ENCODE peak calls at places on chromosomes 13 and 19, in four cellular contexts. P, Z, S and U are unnamed samples.

GRCh38 chr13:29849071-29849541 is 1.3 kb downstream of the UBL3 start:
- DNase-seq in P (peak; percentile 21), Z (peak; percentile 77), S (no peak), U (peak; percentile 58)

GRCh38 chr19:39154626-39155100 is 29.1 kb downstream of the PAK4 start:
- DNase-seq in P (no peak), Z (no peak), S (no peak), U (no peak)

GRCh38 chr13:78827471-78827870 is 168.5 kb upstream of the OBI1 start:
- DNase-seq in P (no peak), Z (no peak), S (no peak), U (no peak)

GRCh38 chr19:41548047-41548446 is 27.9 kb upstream of the CEACAM21 start:
- DNase-seq in P (no peak), Z (no peak), S (no peak), U (no peak)

GRCh38 chr19:5143471-5144411 is 174.8 kb downstream of the KDM4B start:
- DNase-seq in P (no peak), Z (no peak), S (no peak), U (no peak)

GRCh38 chr19:1428738-1429391 is 9.3 kb upstream of the RPS15 start:
- DNase-seq in P (no peak), Z (no peak), S (no peak), U (no peak)

GRCh38 chr19:40705362-40705651 is 11.4 kb downstream of the COQ8B start:
- DNase-seq in P (no peak), Z (no peak), S (no peak), U (no peak)

GRCh38 chr19:38385057-38385803 is 2.6 kb downstream of the GGN start:
- DNase-seq in P (no peak), Z (no peak), S (no peak), U (no peak)

GRCh38 chr19:2867025-2867991 is at the start of gene ZNF556:
- DNase-seq in P (no peak), Z (peak; percentile 79), S (no peak), U (peak; percentile 33)

GRCh38 chr13:109408596-109409382 is 377.6 kb downstream of the IRS2 start:
- DNase-seq in P (no peak), Z (no peak), S (no peak), U (no peak)

GRCh38 chr13:44903596-44903995 is 85.7 kb downstream of the NUFIP1 start:
- DNase-seq in P (no peak), Z (peak; percentile 14), S (peak; percentile 22), U (peak; percentile 48)

GRCh38 chr13:39417643-39418042 is 185.3 kb downstream of the LHFPL6 start:
- DNase-seq in P (no peak), Z (no peak), S (no peak), U (no peak)

GRCh38 chr19:10194500-10195198 is at the start of gene DNMT1:
- DNase-seq in P (peak; percentile 100), Z (peak; percentile 98), S (peak; percentile 91), U (peak; percentile 96)

GRCh38 chr19:35755550-35756371 is 1.1 kb downstream of the HSPB6 start:
- DNase-seq in P (peak; percentile 20), Z (no peak), S (no peak), U (no peak)

GRCh38 chr13:66069570-66069969 is 1160.6 kb downstream of the PCDH9 start:
- DNase-seq in P (no peak), Z (no peak), S (no peak), U (no peak)

GRCh38 chr19:861756-862528 is 2.5 kb downstream of the CFD start:
- DNase-seq in P (peak; percentile 88), Z (peak; percentile 69), S (no peak), U (no peak)

GRCh38 chr13:102400619-102401125 is 1.2 kb downstream of the FGF14 start:
- DNase-seq in P (no peak), Z (peak; percentile 24), S (no peak), U (peak; percentile 7)

GRCh38 chr13:26968431-26969335 is 202.9 kb downstream of the USP12 start:
- DNase-seq in P (no peak), Z (peak; percentile 99), S (no peak), U (no peak)

GRCh38 chr19:1252818-1253513 is 4.6 kb downstream of the MIDN start:
- DNase-seq in P (no peak), Z (no peak), S (peak; percentile 84), U (peak; percentile 89)

GRCh38 chr19:2841858-2842574 is 741 bp downstream of the ZNF555 start:
- DNase-seq in P (peak; percentile 28), Z (no peak), S (no peak), U (no peak)

GRCh38 chr13:100234006-100234405 is 145.1 kb downstream of the PCCA start:
- DNase-seq in P (no peak), Z (no peak), S (no peak), U (no peak)

GRCh38 chr13:100508996-100509395 is 79.6 kb downstream of the GGACT start:
- DNase-seq in P (no peak), Z (no peak), S (no peak), U (no peak)

GRCh38 chr13:101190976-101191375 is 225.3 kb downstream of the NALCN start:
- DNase-seq in P (no peak), Z (no peak), S (no peak), U (no peak)

GRCh38 chr19:1758231-1758577 is 4.9 kb downstream of the ONECUT3 start:
- DNase-seq in P (no peak), Z (no peak), S (no peak), U (no peak)

GRCh38 chr13:110281736-110282135 is 25.2 kb downstream of the COL4A1 start:
- DNase-seq in P (no peak), Z (no peak), S (no peak), U (no peak)

GRCh38 chr19:46745521-46746280 is at the start of gene FKRP:
- DNase-seq in P (peak; percentile 68), Z (peak; percentile 9), S (no peak), U (no peak)

GRCh38 chr13:40442826-40443225 is 223.6 kb downstream of the FOXO1 start:
- DNase-seq in P (no peak), Z (no peak), S (no peak), U (no peak)

GRCh38 chr19:51783373-51783772 is 11.6 kb upstream of the FPR3 start:
- DNase-seq in P (no peak), Z (peak; percentile 4), S (no peak), U (no peak)

GRCh38 chr13:50950808-50951207 is 41.2 kb downstream of the RNASEH2B start:
- DNase-seq in P (no peak), Z (no peak), S (no peak), U (no peak)

GRCh38 chr13:31431722-31432137 is 232.0 kb downstream of the B3GLCT start:
- DNase-seq in P (peak; percentile 31), Z (peak; percentile 51), S (no peak), U (peak; percentile 9)

GRCh38 chr13:74290324-74290773 is 156.1 kb upstream of the KLF12 start:
- DNase-seq in P (peak; percentile 8), Z (peak; percentile 84), S (no peak), U (no peak)

GRCh38 chr13:43411211-43411610 is 375.6 kb downstream of the ENOX1 start:
- DNase-seq in P (no peak), Z (no peak), S (no peak), U (no peak)

GRCh38 chr13:41059466-41059865 is 1.8 kb upstream of the WBP4 start:
- DNase-seq in P (no peak), Z (no peak), S (no peak), U (no peak)

GRCh38 chr19:54190942-54191670 is at the start of gene TSEN34:
- DNase-seq in P (peak; percentile 84), Z (peak; percentile 92), S (no peak), U (peak; percentile 78)

GRCh38 chr13:73618275-73618865 is 515.8 kb downstream of the KLF12 start:
- DNase-seq in P (no peak), Z (no peak), S (no peak), U (no peak)